ENCODE peak calls at places on chromosome 1, in seven cellular contexts. G, M, W, J, V, Z and D are unnamed samples. For H3K36me3 and H3K4me1, the result is how much of the 10 kb centered on the place peaks cover.

GRCh38 chr1:25990702-25991395 is 7.0 kb downstream of the PAFAH2 start:
- DNase-seq in G (no peak), M (no peak), W (no peak), J (peak), V (no peak), Z (peak), D (no peak)

GRCh38 chr1:205275133-205275532 is 46.4 kb downstream of the NUAK2 start:
- DNase-seq in G (no peak), M (no peak), W (no peak), J (peak), V (no peak), Z (no peak), D (peak)

GRCh38 chr1:17059391-17060128 is 5.7 kb upstream of the SDHB start:
- DNase-seq in G (peak), M (peak), W (peak), J (peak), V (peak), Z (peak), D (peak)

GRCh38 chr1:64755356-64755755 is 10.5 kb downstream of the RAVER2 start:
- DNase-seq in G (no peak), M (no peak), W (no peak), J (peak), V (no peak), Z (no peak), D (no peak)

GRCh38 chr1:15314328-15315281 is 67.6 kb downstream of the FHAD1 start:
- DNase-seq in G (no peak), M (no peak), W (no peak), J (peak), V (no peak), Z (no peak), D (no peak)

GRCh38 chr1:211515090-211516023 is 23.4 kb upstream of the RD3 start:
- DNase-seq in G (peak), M (peak), W (peak), J (peak), V (peak), Z (peak), D (peak)

GRCh38 chr1:55375617-55376258 is 160.6 kb upstream of the USP24 start:
- DNase-seq in G (no peak), M (peak), W (peak), J (peak), V (peak), Z (peak), D (peak)

GRCh38 chr1:169109561-169110134 is 3.2 kb downstream of the ATP1B1 start:
- DNase-seq in G (peak), M (peak), W (peak), J (peak), V (peak), Z (peak), D (peak)

GRCh38 chr1:233406339-233406960 is 78.9 kb downstream of the MAP3K21 start:
- DNase-seq in G (no peak), M (no peak), W (no peak), J (no peak), V (no peak), Z (no peak), D (no peak)

GRCh38 chr1:224264321-224264720 is 65.7 kb downstream of the NVL start:
- DNase-seq in G (no peak), M (no peak), W (no peak), J (no peak), V (no peak), Z (no peak), D (no peak)

GRCh38 chr1:229186373-229187056 is 84.4 kb upstream of the RAB4A start:
- DNase-seq in G (no peak), M (no peak), W (no peak), J (peak), V (no peak), Z (no peak), D (no peak)

GRCh38 chr1:111030590-111030989 is 66.9 kb upstream of the LRIF1 start:
- DNase-seq in G (no peak), M (no peak), W (no peak), J (peak), V (peak), Z (peak), D (peak)

GRCh38 chr1:161736332-161736969 is 13.1 kb upstream of the DUSP12 start:
- DNase-seq in G (no peak), M (no peak), W (no peak), J (no peak), V (no peak), Z (no peak), D (no peak)

GRCh38 chr1:246126580-246126979 is 380.5 kb downstream of the SMYD3 start:
- DNase-seq in G (no peak), M (no peak), W (no peak), J (no peak), V (no peak), Z (no peak), D (no peak)

GRCh38 chr1:31677401-31677800 is 26.4 kb downstream of the COL16A1 start:
- DNase-seq in G (no peak), M (no peak), W (no peak), J (no peak), V (no peak), Z (no peak), D (no peak)

GRCh38 chr1:23910553-23911246 is 2.5 kb downstream of the CNR2 start:
- DNase-seq in G (no peak), M (no peak), W (no peak), J (no peak), V (no peak), Z (no peak), D (no peak)

GRCh38 chr1:240496356-240496755 is 115.6 kb downstream of the GREM2 start:
- DNase-seq in G (no peak), M (no peak), W (no peak), J (no peak), V (no peak), Z (no peak), D (no peak)

GRCh38 chr1:85447000-85447943 is 17.7 kb downstream of the DDAH1 start:
- DNase-seq in G (no peak), M (no peak), W (no peak), J (no peak), V (no peak), Z (no peak), D (no peak)

GRCh38 chr1:156225677-156226014 is 12.8 kb downstream of the PMF1 start:
- DNase-seq in G (no peak), M (no peak), W (no peak), J (no peak), V (no peak), Z (no peak), D (no peak)

GRCh38 chr1:91054780-91055481 is 33.1 kb upstream of the ZNF644 start:
- DNase-seq in G (no peak), M (no peak), W (no peak), J (no peak), V (no peak), Z (no peak), D (no peak)

GRCh38 chr1:25472494-25472893 is 41.8 kb downstream of the MACO1 start:
- DNase-seq in G (no peak), M (no peak), W (no peak), J (no peak), V (no peak), Z (no peak), D (no peak)

GRCh38 chr1:175171214-175171913 is 21.2 kb downstream of the KIAA0040 start:
- DNase-seq in G (no peak), M (no peak), W (no peak), J (no peak), V (no peak), Z (no peak), D (no peak)

GRCh38 chr1:211965108-211965805 is 70.1 kb downstream of the INTS7 start:
- DNase-seq in G (no peak), M (no peak), W (no peak), J (no peak), V (no peak), Z (no peak), D (no peak)

GRCh38 chr1:39988618-39989343 is 33.8 kb downstream of the MFSD2A start:
- DNase-seq in G (no peak), M (no peak), W (no peak), J (no peak), V (no peak), Z (peak), D (no peak)

GRCh38 chr1:177124578-177125278 is 39.8 kb downstream of the ASTN1 start:
- DNase-seq in G (no peak), M (no peak), W (no peak), J (no peak), V (no peak), Z (no peak), D (no peak)

GRCh38 chr1:51729824-51730284 is 113.0 kb downstream of the OSBPL9 start:
- DNase-seq in G (no peak), M (no peak), W (no peak), J (no peak), V (peak), Z (no peak), D (no peak)

GRCh38 chr1:94286864-94287437 is 49.6 kb upstream of the ARHGAP29 start:
- DNase-seq in G (no peak), M (no peak), W (no peak), J (peak), V (no peak), Z (no peak), D (no peak)

GRCh38 chr1:100543640-100544039 is 5.7 kb downstream of the GPR88 start:
- DNase-seq in G (no peak), M (no peak), W (no peak), J (peak), V (peak), Z (peak), D (no peak)

GRCh38 chr1:177219458-177220390 is 49.0 kb downstream of the BRINP2 start:
- DNase-seq in G (no peak), M (no peak), W (no peak), J (peak), V (no peak), Z (no peak), D (no peak)

GRCh38 chr1:52059326-52059725 is 3.2 kb downstream of the BTF3L4 start:
- DNase-seq in G (no peak), M (no peak), W (no peak), J (no peak), V (no peak), Z (no peak), D (no peak)

GRCh38 chr1:184716158-184716557 is 38.5 kb downstream of the EDEM3 start:
- DNase-seq in G (no peak), M (no peak), W (no peak), J (no peak), V (no peak), Z (no peak), D (no peak)
- H3K36me3 ChIP-seq in G (half or more), M (under half), W (under half), J (under half), V (under half), Z (half or more), D (under half)

DNA sequence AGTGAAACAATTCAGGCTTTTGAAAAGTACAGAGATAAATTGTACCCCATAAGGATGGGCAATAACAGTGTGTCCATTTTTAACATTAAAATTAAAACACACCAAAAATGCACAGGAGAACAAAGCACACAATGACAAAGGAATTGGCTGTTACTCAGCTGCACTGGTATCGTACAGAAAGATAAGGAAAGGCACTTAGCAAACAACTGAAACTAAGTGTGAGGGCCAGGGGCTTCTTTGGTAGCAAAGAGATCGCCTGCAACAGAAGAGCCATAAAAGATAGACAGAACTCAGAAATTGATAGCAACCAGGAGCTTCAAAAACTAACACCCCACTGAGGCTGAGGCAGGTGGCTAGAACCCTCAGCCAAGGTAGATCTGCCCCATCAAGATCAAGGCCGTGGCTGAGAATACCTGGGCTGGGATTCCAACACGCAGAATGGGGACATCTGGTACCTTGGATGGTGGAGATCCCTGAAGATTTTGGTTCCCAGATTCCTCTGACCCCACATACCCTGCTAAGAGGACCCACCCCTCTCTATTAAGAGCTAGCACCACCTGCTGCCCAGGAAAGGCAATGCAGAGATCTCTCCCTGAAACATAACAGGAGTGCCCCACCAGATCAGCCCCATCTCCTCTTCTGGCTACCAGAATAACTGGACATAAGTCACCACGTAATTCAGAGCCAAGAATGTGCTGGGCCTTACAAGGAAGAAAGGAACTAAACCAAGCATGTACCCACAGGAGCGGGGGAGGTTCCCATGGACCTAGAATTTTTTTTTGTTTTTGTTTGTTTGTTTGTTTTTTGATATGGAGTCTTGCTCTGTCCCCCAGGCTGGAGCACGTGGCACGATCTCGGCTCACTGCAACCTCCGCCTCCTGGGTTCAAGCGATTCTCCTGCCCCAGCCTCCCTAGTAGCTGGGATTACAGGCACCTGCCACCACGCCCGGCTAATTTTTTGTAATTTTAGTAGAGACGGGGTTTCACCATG is 16.2 kb downstream of the PLEKHO1 start:
- DNase-seq in G (peak), M (peak), W (no peak), J (peak), V (peak), Z (peak), D (no peak)
- H3K4me1 ChIP-seq in G (half or more), M (under half), W (under half), J (under half), V (under half), Z (under half), D (under half)

DNA sequence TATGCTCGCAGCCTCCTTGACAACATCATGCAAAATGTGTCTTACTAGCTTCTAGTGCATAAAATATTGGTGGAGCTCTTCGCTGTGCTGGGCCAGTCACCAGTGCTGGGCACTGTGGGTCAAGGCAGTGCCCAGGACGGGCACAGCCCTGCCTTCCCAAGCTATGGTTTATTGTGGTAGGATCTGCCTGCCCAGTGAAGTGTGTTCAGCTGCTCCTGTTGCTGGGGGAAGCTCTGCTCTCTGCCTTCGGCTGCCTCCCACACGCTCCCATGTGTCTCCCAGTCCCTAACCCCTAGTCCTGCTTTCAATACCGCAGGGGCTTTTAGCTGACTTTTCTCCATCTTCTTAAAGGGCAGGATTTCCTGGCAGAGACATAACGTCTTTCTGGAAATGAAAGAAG is 15.7 kb downstream of the EPHX1 start:
- DNase-seq in G (no peak), M (no peak), W (no peak), J (peak), V (no peak), Z (no peak), D (no peak)
- H3K36me3 ChIP-seq in G (under half), M (under half), W (under half), J (under half), V (under half), Z (under half), D (under half)

DNA sequence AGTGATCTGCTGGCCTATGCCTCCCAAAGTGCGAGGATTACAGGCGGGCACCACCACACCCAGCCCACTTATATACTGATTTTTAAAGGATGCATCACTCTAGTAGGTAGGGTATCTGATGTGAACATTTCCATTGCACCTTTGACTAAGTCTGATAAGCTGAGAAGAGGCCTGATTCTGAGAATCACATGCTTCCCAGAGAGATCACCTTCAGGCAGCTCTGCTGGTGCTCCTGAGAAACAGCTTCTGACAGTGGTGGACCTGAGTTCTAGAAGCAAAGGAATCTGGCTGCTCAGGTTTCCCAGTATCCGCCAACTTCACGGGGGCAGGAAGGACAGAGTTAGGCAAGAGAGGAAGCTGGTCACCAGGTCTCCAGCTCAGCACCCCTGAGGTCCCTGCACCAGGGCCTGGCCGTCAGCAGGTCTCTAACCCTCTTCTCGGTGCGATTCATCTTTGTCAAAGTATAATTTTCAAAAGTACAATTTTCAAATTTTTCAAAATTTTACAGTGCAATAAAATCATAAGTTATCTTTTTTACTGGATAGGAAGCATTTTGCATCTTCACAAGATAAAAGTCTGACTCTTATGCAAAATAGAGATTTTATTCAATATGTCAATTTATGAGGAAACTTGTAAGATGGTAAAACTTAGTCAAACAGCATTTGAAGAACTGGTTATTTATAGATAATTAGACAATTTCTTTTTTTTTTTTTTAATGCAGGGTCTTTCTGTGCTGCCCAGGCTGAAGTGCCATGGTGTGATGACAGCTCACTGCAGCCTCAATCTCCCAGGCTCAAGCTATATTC is 25.8 kb upstream of the MPZL1 start:
- DNase-seq in G (no peak), M (no peak), W (no peak), J (no peak), V (no peak), Z (no peak), D (no peak)
- H3K4me1 ChIP-seq in G (under half), M (under half), W (under half), J (under half), V (under half), Z (under half), D (under half)

GRCh38 chr1:118918230-118918939 is 69.8 kb downstream of the TBX15 start:
- DNase-seq in G (no peak), M (no peak), W (no peak), J (no peak), V (no peak), Z (no peak), D (no peak)

GRCh38 chr1:118913818-118914217 is 74.3 kb downstream of the TBX15 start:
- DNase-seq in G (no peak), M (no peak), W (no peak), J (no peak), V (no peak), Z (no peak), D (no peak)

GRCh38 chr1:118911571-118911970 is 76.6 kb downstream of the TBX15 start:
- DNase-seq in G (no peak), M (no peak), W (no peak), J (no peak), V (no peak), Z (no peak), D (no peak)

GRCh38 chr1:118912574-118912973 is 75.6 kb downstream of the TBX15 start:
- DNase-seq in G (no peak), M (no peak), W (no peak), J (no peak), V (no peak), Z (no peak), D (no peak)

GRCh38 chr1:118914379-118915161 is 73.6 kb downstream of the TBX15 start:
- DNase-seq in G (no peak), M (no peak), W (no peak), J (no peak), V (no peak), Z (no peak), D (no peak)
- H3K36me3 ChIP-seq in G (under half), M (under half), W (under half), J (under half), V (under half), Z (under half), D (under half)

GRCh38 chr1:154495496-154496273 is 6.3 kb upstream of the TDRD10 start:
- DNase-seq in G (no peak), M (no peak), W (no peak), J (no peak), V (no peak), Z (peak), D (no peak)
- H3K4me1 ChIP-seq in G (half or more), M (under half), W (under half), J (under half), V (under half), Z (under half), D (under half)

GRCh38 chr1:951364-951763 is 7.7 kb downstream of the NOC2L start:
- DNase-seq in G (no peak), M (no peak), W (no peak), J (no peak), V (peak), Z (peak), D (no peak)
- H3K36me3 ChIP-seq in G (half or more), M (under half), W (under half), J (under half), V (under half), Z (half or more), D (half or more)

DNA sequence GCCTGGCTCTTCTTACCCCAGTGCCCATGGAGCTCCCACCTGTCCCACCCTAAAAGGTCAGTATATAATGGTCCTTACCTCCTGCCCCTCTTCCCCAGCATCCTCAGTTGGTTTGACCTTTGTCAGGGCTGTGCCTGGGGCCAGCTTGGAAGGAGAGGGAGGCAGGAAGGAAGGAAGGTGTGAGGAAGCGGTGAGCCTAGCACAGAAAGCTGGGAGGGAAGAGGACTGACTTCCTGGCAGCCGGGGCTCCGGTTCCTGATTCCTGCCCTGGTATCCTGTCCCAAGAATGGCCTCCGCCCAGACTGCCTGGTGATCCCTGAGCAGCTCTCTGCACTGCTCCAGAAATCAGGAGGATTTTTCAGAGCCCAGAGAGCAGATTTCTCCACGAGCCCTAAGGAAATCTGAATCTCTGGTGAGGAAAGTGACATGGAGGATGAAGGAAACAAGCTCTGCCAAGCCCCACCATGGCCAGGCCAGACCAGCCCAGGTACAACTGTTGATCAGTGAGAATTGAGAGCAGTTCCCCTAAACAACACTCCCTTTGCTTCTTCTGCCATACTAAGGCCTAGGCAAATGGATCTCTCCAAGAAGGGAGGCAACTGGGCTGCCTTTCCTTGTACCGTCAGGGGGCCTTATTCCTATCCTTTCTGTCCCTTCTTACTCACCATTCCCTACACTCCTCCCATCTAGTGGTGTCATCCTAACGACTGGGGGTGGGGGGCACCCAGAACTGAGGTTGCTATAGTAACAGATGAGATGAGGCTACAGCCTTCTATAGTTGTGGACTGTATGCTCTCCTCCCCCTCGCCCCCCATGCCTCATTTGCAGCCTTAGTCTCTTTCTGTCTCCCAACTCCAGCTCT is 3.2 kb downstream of the PEA15 start:
- DNase-seq in G (peak), M (no peak), W (no peak), J (no peak), V (no peak), Z (no peak), D (no peak)
- H3K4me1 ChIP-seq in G (half or more), M (under half), W (under half), J (under half), V (half or more), Z (under half), D (under half)